ENCODE peak calls at places on chromosomes 12 and 14, in seven cellular contexts. One of them, this sample, is unnamed.

GRCh38 chr14:89908712-89909450 is 45.6 kb downstream of the EFCAB11 start:
- DNase-seq in AG10803: no peak
- DNase-seq in coronary artery: no peak
- DNase-seq in NB4: no peak
- DNase-seq in left ventricle myocardium inferior: no peak
- DNase-seq in pancreas: no peak
- DNase-seq in HepG2: no peak
- DNase-seq in this sample: no peak

GRCh38 chr12:1533602-1534304 is 60.6 kb downstream of the FBXL14 start:
- DNase-seq in AG10803: no peak
- DNase-seq in coronary artery: no peak
- DNase-seq in NB4: peak; percentile 81
- DNase-seq in left ventricle myocardium inferior: no peak
- DNase-seq in pancreas: no peak
- DNase-seq in HepG2: no peak
- DNase-seq in this sample: no peak

GRCh38 chr14:22039938-22040780 is 366.5 kb upstream of the OR4E1 start:
- DNase-seq in AG10803: no peak
- DNase-seq in coronary artery: no peak
- DNase-seq in NB4: peak; percentile 23
- DNase-seq in left ventricle myocardium inferior: no peak
- DNase-seq in pancreas: no peak
- DNase-seq in HepG2: peak; percentile 26
- DNase-seq in this sample: no peak

GRCh38 chr14:91649930-91650329 is 82.0 kb downstream of the CATSPERB start:
- DNase-seq in AG10803: peak; percentile 60
- DNase-seq in coronary artery: no peak
- DNase-seq in NB4: peak; percentile 30
- DNase-seq in left ventricle myocardium inferior: no peak
- DNase-seq in pancreas: no peak
- DNase-seq in HepG2: peak; percentile 13
- DNase-seq in this sample: no peak

GRCh38 chr12:9221476-9221875 is 13.3 kb upstream of the PZP start:
- DNase-seq in AG10803: no peak
- DNase-seq in coronary artery: no peak
- DNase-seq in NB4: no peak
- DNase-seq in left ventricle myocardium inferior: no peak
- DNase-seq in pancreas: no peak
- DNase-seq in HepG2: no peak
- DNase-seq in this sample: no peak

GRCh38 chr12:3532931-3533702 is 42.1 kb downstream of the PRMT8 start:
- DNase-seq in AG10803: no peak
- DNase-seq in coronary artery: peak; percentile 49
- DNase-seq in NB4: no peak
- DNase-seq in left ventricle myocardium inferior: no peak
- DNase-seq in pancreas: no peak
- DNase-seq in HepG2: no peak
- DNase-seq in this sample: no peak

GRCh38 chr12:68976304-68976915 is 43.4 kb upstream of the CPM start:
- DNase-seq in AG10803: no peak
- DNase-seq in coronary artery: no peak
- DNase-seq in NB4: no peak
- DNase-seq in left ventricle myocardium inferior: no peak
- DNase-seq in pancreas: no peak
- DNase-seq in HepG2: peak; percentile 43
- DNase-seq in this sample: no peak

GRCh38 chr14:66206554-66206953 is 279.6 kb upstream of the CCDC196 start:
- DNase-seq in AG10803: no peak
- DNase-seq in coronary artery: no peak
- DNase-seq in NB4: peak; percentile 4
- DNase-seq in left ventricle myocardium inferior: no peak
- DNase-seq in pancreas: no peak
- DNase-seq in HepG2: no peak
- DNase-seq in this sample: no peak

GRCh38 chr12:90027041-90027440 is 318.4 kb upstream of the ATP2B1 start:
- DNase-seq in AG10803: no peak
- DNase-seq in coronary artery: no peak
- DNase-seq in NB4: no peak
- DNase-seq in left ventricle myocardium inferior: no peak
- DNase-seq in pancreas: no peak
- DNase-seq in HepG2: no peak
- DNase-seq in this sample: no peak

GRCh38 chr12:78232756-78233155 is 402.1 kb downstream of the NAV3 start:
- DNase-seq in AG10803: no peak
- DNase-seq in coronary artery: no peak
- DNase-seq in NB4: no peak
- DNase-seq in left ventricle myocardium inferior: no peak
- DNase-seq in pancreas: no peak
- DNase-seq in HepG2: no peak
- DNase-seq in this sample: no peak

GRCh38 chr12:19867151-19867550 is 427.9 kb downstream of the AEBP2 start:
- DNase-seq in AG10803: no peak
- DNase-seq in coronary artery: no peak
- DNase-seq in NB4: no peak
- DNase-seq in left ventricle myocardium inferior: no peak
- DNase-seq in pancreas: no peak
- DNase-seq in HepG2: no peak
- DNase-seq in this sample: no peak

GRCh38 chr12:7042847-7043246 is 17.7 kb upstream of the C1S start:
- DNase-seq in AG10803: peak; percentile 45
- DNase-seq in coronary artery: no peak
- DNase-seq in NB4: peak; percentile 70
- DNase-seq in left ventricle myocardium inferior: no peak
- DNase-seq in pancreas: no peak
- DNase-seq in HepG2: peak; percentile 34
- DNase-seq in this sample: peak; percentile 17

GRCh38 chr12:76310110-76310509 is 38.1 kb downstream of the BBS10 start:
- DNase-seq in AG10803: peak; percentile 46
- DNase-seq in coronary artery: no peak
- DNase-seq in NB4: no peak
- DNase-seq in left ventricle myocardium inferior: no peak
- DNase-seq in pancreas: no peak
- DNase-seq in HepG2: no peak
- DNase-seq in this sample: no peak

GRCh38 chr12:97903356-97903755 is 440.8 kb downstream of the RMST start:
- DNase-seq in AG10803: no peak
- DNase-seq in coronary artery: no peak
- DNase-seq in NB4: no peak
- DNase-seq in left ventricle myocardium inferior: no peak
- DNase-seq in pancreas: no peak
- DNase-seq in HepG2: no peak
- DNase-seq in this sample: no peak

GRCh38 chr14:31677052-31677451 is 115.8 kb downstream of the NUBPL start:
- DNase-seq in AG10803: no peak
- DNase-seq in coronary artery: no peak
- DNase-seq in NB4: no peak
- DNase-seq in left ventricle myocardium inferior: no peak
- DNase-seq in pancreas: no peak
- DNase-seq in HepG2: no peak
- DNase-seq in this sample: no peak

GRCh38 chr14:32015166-32015565 is 61.9 kb upstream of the ARHGAP5 start:
- DNase-seq in AG10803: no peak
- DNase-seq in coronary artery: no peak
- DNase-seq in NB4: no peak
- DNase-seq in left ventricle myocardium inferior: no peak
- DNase-seq in pancreas: no peak
- DNase-seq in HepG2: no peak
- DNase-seq in this sample: no peak

GRCh38 chr12:115232455-115233156 is 548.6 kb upstream of the TBX3 start:
- DNase-seq in AG10803: peak; percentile 73
- DNase-seq in coronary artery: no peak
- DNase-seq in NB4: no peak
- DNase-seq in left ventricle myocardium inferior: no peak
- DNase-seq in pancreas: no peak
- DNase-seq in HepG2: no peak
- DNase-seq in this sample: peak; percentile 34

GRCh38 chr12:78887008-78887407 is 22.4 kb downstream of the SYT1 start:
- DNase-seq in AG10803: peak; percentile 67
- DNase-seq in coronary artery: no peak
- DNase-seq in NB4: peak; percentile 18
- DNase-seq in left ventricle myocardium inferior: no peak
- DNase-seq in pancreas: no peak
- DNase-seq in HepG2: peak; percentile 2
- DNase-seq in this sample: peak; percentile 32

GRCh38 chr12:537772-538171 is 78.0 kb downstream of the B4GALNT3 start:
- DNase-seq in AG10803: no peak
- DNase-seq in coronary artery: no peak
- DNase-seq in NB4: no peak
- DNase-seq in left ventricle myocardium inferior: no peak
- DNase-seq in pancreas: no peak
- DNase-seq in HepG2: no peak
- DNase-seq in this sample: no peak

GRCh38 chr12:122206111-122206881 is 2.8 kb downstream of the B3GNT4 start:
- DNase-seq in AG10803: no peak
- DNase-seq in coronary artery: no peak
- DNase-seq in NB4: no peak
- DNase-seq in left ventricle myocardium inferior: no peak
- DNase-seq in pancreas: peak; percentile 65
- DNase-seq in HepG2: no peak
- DNase-seq in this sample: no peak

GRCh38 chr14:24145700-24146621 is at the start of gene PSME2:
- DNase-seq in AG10803: peak; percentile 53
- DNase-seq in coronary artery: no peak
- DNase-seq in NB4: peak; percentile 33
- DNase-seq in left ventricle myocardium inferior: no peak
- DNase-seq in pancreas: no peak
- DNase-seq in HepG2: no peak
- DNase-seq in this sample: no peak

GRCh38 chr12:49503674-49504180 is 35.1 kb upstream of the KCNH3 start:
- DNase-seq in AG10803: no peak
- DNase-seq in coronary artery: no peak
- DNase-seq in NB4: no peak
- DNase-seq in left ventricle myocardium inferior: no peak
- DNase-seq in pancreas: no peak
- DNase-seq in HepG2: no peak
- DNase-seq in this sample: no peak

GRCh38 chr14:67480011-67480410 is 8.5 kb downstream of the TMEM229B start:
- DNase-seq in AG10803: no peak
- DNase-seq in coronary artery: no peak
- DNase-seq in NB4: no peak
- DNase-seq in left ventricle myocardium inferior: no peak
- DNase-seq in pancreas: no peak
- DNase-seq in HepG2: no peak
- DNase-seq in this sample: no peak

GRCh38 chr12:80216890-80217559 is 117.7 kb downstream of the OTOGL start:
- DNase-seq in AG10803: no peak
- DNase-seq in coronary artery: no peak
- DNase-seq in NB4: no peak
- DNase-seq in left ventricle myocardium inferior: no peak
- DNase-seq in pancreas: no peak
- DNase-seq in HepG2: no peak
- DNase-seq in this sample: no peak

GRCh38 chr12:105775351-105775750 is 363.4 kb downstream of the NUAK1 start:
- DNase-seq in AG10803: peak; percentile 62
- DNase-seq in coronary artery: no peak
- DNase-seq in NB4: no peak
- DNase-seq in left ventricle myocardium inferior: no peak
- DNase-seq in pancreas: no peak
- DNase-seq in HepG2: no peak
- DNase-seq in this sample: peak; percentile 13

GRCh38 chr12:49955899-49956662 is 5.5 kb downstream of the AQP2 start:
- DNase-seq in AG10803: no peak
- DNase-seq in coronary artery: no peak
- DNase-seq in NB4: peak; percentile 46
- DNase-seq in left ventricle myocardium inferior: no peak
- DNase-seq in pancreas: peak; percentile 16
- DNase-seq in HepG2: no peak
- DNase-seq in this sample: no peak

GRCh38 chr14:52351561-52352491 is 37.7 kb downstream of the PTGER2 start:
- DNase-seq in AG10803: peak; percentile 81
- DNase-seq in coronary artery: no peak
- DNase-seq in NB4: no peak
- DNase-seq in left ventricle myocardium inferior: no peak
- DNase-seq in pancreas: no peak
- DNase-seq in HepG2: no peak
- DNase-seq in this sample: peak; percentile 74

GRCh38 chr14:22551597-22551982 is 37.4 kb downstream of the DAD1 start:
- DNase-seq in AG10803: no peak
- DNase-seq in coronary artery: no peak
- DNase-seq in NB4: peak; percentile 49
- DNase-seq in left ventricle myocardium inferior: no peak
- DNase-seq in pancreas: no peak
- DNase-seq in HepG2: no peak
- DNase-seq in this sample: no peak

This sample was measured in GM04503.